ENCODE peak calls at places on chromosomes 2 and 18, in nine cellular contexts. One of them, this sample, is unnamed.

GRCh38 chr2:71454221-71455010 is 1.1 kb downstream of the DYSF start:
- DNase-seq in HCT116: no peak
- DNase-seq in HepG2: no peak
- DNase-seq in A549: no peak
- DNase-seq in GM23338: peak; percentile 73
- DNase-seq in SK-N-SH: no peak
- DNase-seq in Panc1: no peak
- DNase-seq in K562: peak; percentile 65
- DNase-seq in GM12878: no peak
- DNase-seq in this sample: no peak

GRCh38 chr2:88329815-88330603 is 122.5 kb downstream of the FOXI3 start:
- DNase-seq in HCT116: peak; percentile 78
- DNase-seq in HepG2: peak; percentile 64
- DNase-seq in A549: no peak
- DNase-seq in GM23338: peak; percentile 73
- DNase-seq in SK-N-SH: no peak
- DNase-seq in Panc1: no peak
- DNase-seq in K562: no peak
- DNase-seq in GM12878: peak; percentile 49
- DNase-seq in this sample: no peak

GRCh38 chr2:54675738-54676137 is 47.7 kb upstream of the EML6 start:
- DNase-seq in HCT116: no peak
- DNase-seq in HepG2: no peak
- DNase-seq in A549: no peak
- DNase-seq in GM23338: no peak
- DNase-seq in SK-N-SH: no peak
- DNase-seq in Panc1: no peak
- DNase-seq in K562: no peak
- DNase-seq in GM12878: no peak
- DNase-seq in this sample: no peak

GRCh38 chr2:9971105-9971818 is 19.8 kb downstream of the GRHL1 start:
- DNase-seq in HCT116: no peak
- DNase-seq in HepG2: no peak
- DNase-seq in A549: no peak
- DNase-seq in GM23338: no peak
- DNase-seq in SK-N-SH: no peak
- DNase-seq in Panc1: no peak
- DNase-seq in K562: no peak
- DNase-seq in GM12878: no peak
- DNase-seq in this sample: no peak

GRCh38 chr18:55856191-55856590 is 268.2 kb upstream of the TCF4 start:
- DNase-seq in HCT116: no peak
- DNase-seq in HepG2: no peak
- DNase-seq in A549: peak; percentile 18
- DNase-seq in GM23338: peak; percentile 84
- DNase-seq in SK-N-SH: no peak
- DNase-seq in Panc1: no peak
- DNase-seq in K562: no peak
- DNase-seq in GM12878: no peak
- DNase-seq in this sample: no peak

GRCh38 chr18:52220062-52220591 is 119.9 kb upstream of the DCC start:
- DNase-seq in HCT116: no peak
- DNase-seq in HepG2: no peak
- DNase-seq in A549: no peak
- DNase-seq in GM23338: no peak
- DNase-seq in SK-N-SH: no peak
- DNase-seq in Panc1: no peak
- DNase-seq in K562: no peak
- DNase-seq in GM12878: peak; percentile 8
- DNase-seq in this sample: no peak

GRCh38 chr18:28151434-28151833 is 25.5 kb downstream of the CDH2 start:
- DNase-seq in HCT116: no peak
- DNase-seq in HepG2: no peak
- DNase-seq in A549: no peak
- DNase-seq in GM23338: no peak
- DNase-seq in SK-N-SH: no peak
- DNase-seq in Panc1: no peak
- DNase-seq in K562: no peak
- DNase-seq in GM12878: no peak
- DNase-seq in this sample: no peak

GRCh38 chr2:134244587-134244986 is 9.3 kb upstream of the MGAT5 start:
- DNase-seq in HCT116: no peak
- DNase-seq in HepG2: no peak
- DNase-seq in A549: no peak
- DNase-seq in GM23338: no peak
- DNase-seq in SK-N-SH: no peak
- DNase-seq in Panc1: no peak
- DNase-seq in K562: no peak
- DNase-seq in GM12878: no peak
- DNase-seq in this sample: no peak

GRCh38 chr18:52387246-52387645 is 47.2 kb downstream of the DCC start:
- DNase-seq in HCT116: no peak
- DNase-seq in HepG2: no peak
- DNase-seq in A549: no peak
- DNase-seq in GM23338: no peak
- DNase-seq in SK-N-SH: no peak
- DNase-seq in Panc1: no peak
- DNase-seq in K562: no peak
- DNase-seq in GM12878: no peak
- DNase-seq in this sample: no peak

GRCh38 chr2:147560810-147561521 is 283.9 kb upstream of the ACVR2A start:
- DNase-seq in HCT116: no peak
- DNase-seq in HepG2: no peak
- DNase-seq in A549: no peak
- DNase-seq in GM23338: no peak
- DNase-seq in SK-N-SH: no peak
- DNase-seq in Panc1: no peak
- DNase-seq in K562: no peak
- DNase-seq in GM12878: no peak
- DNase-seq in this sample: peak; percentile 57

GRCh38 chr18:11505993-11506392 is 103.4 kb upstream of the SLC35G4 start:
- DNase-seq in HCT116: no peak
- DNase-seq in HepG2: no peak
- DNase-seq in A549: no peak
- DNase-seq in GM23338: no peak
- DNase-seq in SK-N-SH: no peak
- DNase-seq in Panc1: no peak
- DNase-seq in K562: no peak
- DNase-seq in GM12878: no peak
- DNase-seq in this sample: no peak

GRCh38 chr2:64554117-64554516 is 30.0 kb downstream of the AFTPH start:
- DNase-seq in HCT116: no peak
- DNase-seq in HepG2: no peak
- DNase-seq in A549: no peak
- DNase-seq in GM23338: no peak
- DNase-seq in SK-N-SH: no peak
- DNase-seq in Panc1: no peak
- DNase-seq in K562: no peak
- DNase-seq in GM12878: no peak
- DNase-seq in this sample: no peak

GRCh38 chr2:37827911-37828411 is 97.1 kb upstream of the RMDN2 start:
- DNase-seq in HCT116: no peak
- DNase-seq in HepG2: peak; percentile 78
- DNase-seq in A549: no peak
- DNase-seq in GM23338: no peak
- DNase-seq in SK-N-SH: no peak
- DNase-seq in Panc1: no peak
- DNase-seq in K562: no peak
- DNase-seq in GM12878: no peak
- DNase-seq in this sample: no peak

GRCh38 chr18:43525149-43525548 is 247.9 kb upstream of the SYT4 start:
- DNase-seq in HCT116: no peak
- DNase-seq in HepG2: no peak
- DNase-seq in A549: no peak
- DNase-seq in GM23338: no peak
- DNase-seq in SK-N-SH: peak; percentile 27
- DNase-seq in Panc1: no peak
- DNase-seq in K562: no peak
- DNase-seq in GM12878: no peak
- DNase-seq in this sample: no peak

GRCh38 chr18:13539050-13539449 is 187.3 kb downstream of the FAM210A start:
- DNase-seq in HCT116: no peak
- DNase-seq in HepG2: no peak
- DNase-seq in A549: no peak
- DNase-seq in GM23338: no peak
- DNase-seq in SK-N-SH: no peak
- DNase-seq in Panc1: no peak
- DNase-seq in K562: no peak
- DNase-seq in GM12878: no peak
- DNase-seq in this sample: no peak

GRCh38 chr2:144703852-144704324 is 184.0 kb upstream of the ZEB2 start:
- DNase-seq in HCT116: peak; percentile 3
- DNase-seq in HepG2: no peak
- DNase-seq in A549: peak; percentile 19
- DNase-seq in GM23338: no peak
- DNase-seq in SK-N-SH: no peak
- DNase-seq in Panc1: no peak
- DNase-seq in K562: peak; percentile 14
- DNase-seq in GM12878: no peak
- DNase-seq in this sample: peak; percentile 99

GRCh38 chr2:173394575-173394974 is 39.9 kb downstream of the CDCA7 start:
- DNase-seq in HCT116: no peak
- DNase-seq in HepG2: no peak
- DNase-seq in A549: no peak
- DNase-seq in GM23338: no peak
- DNase-seq in SK-N-SH: no peak
- DNase-seq in Panc1: no peak
- DNase-seq in K562: no peak
- DNase-seq in GM12878: no peak
- DNase-seq in this sample: no peak

GRCh38 chr2:172106128-172106961 is 3.6 kb upstream of the DLX2 start:
- DNase-seq in HCT116: no peak
- DNase-seq in HepG2: peak; percentile 59
- DNase-seq in A549: peak; percentile 82
- DNase-seq in GM23338: peak; percentile 79
- DNase-seq in SK-N-SH: peak; percentile 78
- DNase-seq in Panc1: no peak
- DNase-seq in K562: no peak
- DNase-seq in GM12878: no peak
- DNase-seq in this sample: peak; percentile 68

GRCh38 chr2:117470311-117471095 is 344.0 kb upstream of the DDX18 start:
- DNase-seq in HCT116: peak; percentile 6
- DNase-seq in HepG2: peak; percentile 69
- DNase-seq in A549: no peak
- DNase-seq in GM23338: peak; percentile 93
- DNase-seq in SK-N-SH: peak; percentile 43
- DNase-seq in Panc1: peak; percentile 17
- DNase-seq in K562: peak; percentile 36
- DNase-seq in GM12878: no peak
- DNase-seq in this sample: peak; percentile 28

GRCh38 chr2:47645246-47645645 is 137.7 kb upstream of the MSH6 start:
- DNase-seq in HCT116: no peak
- DNase-seq in HepG2: no peak
- DNase-seq in A549: no peak
- DNase-seq in GM23338: no peak
- DNase-seq in SK-N-SH: no peak
- DNase-seq in Panc1: no peak
- DNase-seq in K562: no peak
- DNase-seq in GM12878: no peak
- DNase-seq in this sample: no peak

GRCh38 chr2:108719149-108720044 is at the start of gene RANBP2:
- DNase-seq in HCT116: peak; percentile 97
- DNase-seq in HepG2: peak; percentile 93
- DNase-seq in A549: peak; percentile 63
- DNase-seq in GM23338: peak; percentile 98
- DNase-seq in SK-N-SH: peak; percentile 91
- DNase-seq in Panc1: peak; percentile 84
- DNase-seq in K562: peak; percentile 79
- DNase-seq in GM12878: peak; percentile 81
- DNase-seq in this sample: peak; percentile 97

GRCh38 chr2:3040819-3041218 is 336.8 kb downstream of the EIPR1 start:
- DNase-seq in HCT116: no peak
- DNase-seq in HepG2: no peak
- DNase-seq in A549: no peak
- DNase-seq in GM23338: no peak
- DNase-seq in SK-N-SH: no peak
- DNase-seq in Panc1: no peak
- DNase-seq in K562: no peak
- DNase-seq in GM12878: no peak
- DNase-seq in this sample: no peak

GRCh38 chr2:197300139-197300538 is 10.4 kb downstream of the ANKRD44 start:
- DNase-seq in HCT116: no peak
- DNase-seq in HepG2: no peak
- DNase-seq in A549: no peak
- DNase-seq in GM23338: no peak
- DNase-seq in SK-N-SH: no peak
- DNase-seq in Panc1: no peak
- DNase-seq in K562: no peak
- DNase-seq in GM12878: no peak
- DNase-seq in this sample: no peak
- H3K27ac ChIP-seq in HCT116: no peak overlapping the region
- H3K27ac ChIP-seq in HepG2: no peak overlapping the region
- H3K27ac ChIP-seq in A549: no peak overlapping the region
- H3K27ac ChIP-seq in GM23338: no peak overlapping the region
- H3K27ac ChIP-seq in SK-N-SH: no peak overlapping the region
- H3K27ac ChIP-seq in Panc1: no peak overlapping the region
- H3K27ac ChIP-seq in K562: no peak overlapping the region
- H3K27ac ChIP-seq in GM12878: peak overlapping the region; percentile 35
- H3K27ac ChIP-seq in this sample: no peak overlapping the region

GRCh38 chr2:136164377-136164776 is 46.4 kb upstream of the CXCR4 start:
- DNase-seq in HCT116: no peak
- DNase-seq in HepG2: no peak
- DNase-seq in A549: no peak
- DNase-seq in GM23338: peak; percentile 14
- DNase-seq in SK-N-SH: no peak
- DNase-seq in Panc1: no peak
- DNase-seq in K562: no peak
- DNase-seq in GM12878: no peak
- DNase-seq in this sample: no peak
- TF ChIP-seq REST in HCT116: no peak
- TF ChIP-seq REST in HepG2: no peak
- TF ChIP-seq REST in A549: no peak
- TF ChIP-seq REST in GM23338: no peak
- TF ChIP-seq REST in SK-N-SH: no peak
- TF ChIP-seq REST in Panc1: no peak
- TF ChIP-seq REST in K562: no peak
- TF ChIP-seq REST in GM12878: no peak
- TF ChIP-seq REST in this sample: no peak

GRCh38 chr2:199465390-199465789 is 7.7 kb upstream of the SATB2 start:
- DNase-seq in HCT116: no peak
- DNase-seq in HepG2: no peak
- DNase-seq in A549: no peak
- DNase-seq in GM23338: no peak
- DNase-seq in SK-N-SH: no peak
- DNase-seq in Panc1: no peak
- DNase-seq in K562: no peak
- DNase-seq in GM12878: no peak
- DNase-seq in this sample: no peak
- H3K27ac ChIP-seq in HCT116: no peak overlapping the region
- H3K27ac ChIP-seq in HepG2: no peak overlapping the region
- H3K27ac ChIP-seq in A549: no peak overlapping the region
- H3K27ac ChIP-seq in GM23338: no peak overlapping the region
- H3K27ac ChIP-seq in SK-N-SH: no peak overlapping the region
- H3K27ac ChIP-seq in Panc1: no peak overlapping the region
- H3K27ac ChIP-seq in K562: no peak overlapping the region
- H3K27ac ChIP-seq in GM12878: no peak overlapping the region
- H3K27ac ChIP-seq in this sample: no peak overlapping the region

DNA sequence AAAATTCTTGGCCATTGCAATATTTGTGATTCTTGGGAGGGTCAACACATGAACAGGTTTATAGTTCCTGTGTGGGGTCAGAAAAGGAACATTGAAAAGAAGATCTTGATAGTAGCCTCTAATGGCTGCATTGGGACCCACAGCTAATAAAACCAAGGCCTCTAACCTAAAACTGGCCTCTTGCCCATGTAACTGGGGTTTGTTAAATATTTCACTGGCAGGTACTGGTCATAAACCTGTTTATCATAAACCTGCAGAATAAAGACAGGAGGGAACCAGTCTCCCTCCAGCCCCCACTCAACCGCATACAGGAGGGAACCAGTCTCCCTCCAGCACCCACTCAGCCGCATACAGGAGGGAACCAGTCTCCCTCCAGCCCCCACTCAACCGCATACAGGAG is 125.3 kb downstream of the PXDN start:
- DNase-seq in HCT116: no peak
- DNase-seq in HepG2: no peak
- DNase-seq in A549: no peak
- DNase-seq in GM23338: no peak
- DNase-seq in SK-N-SH: no peak
- DNase-seq in Panc1: no peak
- DNase-seq in K562: no peak
- DNase-seq in GM12878: no peak
- DNase-seq in this sample: no peak
- TF ChIP-seq REST in HCT116: no peak
- TF ChIP-seq REST in HepG2: no peak
- TF ChIP-seq REST in A549: no peak
- TF ChIP-seq REST in GM23338: no peak
- TF ChIP-seq REST in SK-N-SH: no peak
- TF ChIP-seq REST in Panc1: no peak
- TF ChIP-seq REST in K562: no peak
- TF ChIP-seq REST in GM12878: no peak
- TF ChIP-seq REST in this sample: no peak